ENCODE peak calls at places on chromosomes 13 and 19, in eight cellular contexts. One of them, this sample, is unnamed.

GRCh38 chr19:36528921-36529518 is 949 bp upstream of the ZNF260 start:
- DNase-seq in mucosa of gallbladder: no peak
- DNase-seq in hippocampal formation: no peak
- DNase-seq in neuronal stem cell: no peak
- DNase-seq in NCI-H1105: no peak
- DNase-seq in EH: no peak
- DNase-seq in endothelial cell: peak
- DNase-seq in cerebellar nuclear complex: no peak
- DNase-seq in this sample: no peak

GRCh38 chr13:94329754-94330551 is 149.5 kb downstream of the DCT start:
- DNase-seq in mucosa of gallbladder: no peak
- DNase-seq in hippocampal formation: no peak
- DNase-seq in neuronal stem cell: no peak
- DNase-seq in EH: peak
- DNase-seq in NCI-H1105: no peak
- DNase-seq in cerebellar nuclear complex: no peak
- DNase-seq in endothelial cell: no peak
- DNase-seq in this sample: peak

GRCh38 chr19:43311706-43312105 is 41.8 kb upstream of the CD177 start:
- DNase-seq in hippocampal formation: no peak
- DNase-seq in neuronal stem cell: no peak
- DNase-seq in mucosa of gallbladder: no peak
- DNase-seq in EH: peak
- DNase-seq in NCI-H1105: no peak
- DNase-seq in cerebellar nuclear complex: no peak
- DNase-seq in endothelial cell: no peak
- DNase-seq in this sample: no peak

GRCh38 chr19:16627194-16627927 is 643 bp downstream of the MED26 start:
- DNase-seq in EH: peak
- DNase-seq in hippocampal formation: no peak
- DNase-seq in neuronal stem cell: peak
- DNase-seq in cerebellar nuclear complex: no peak
- DNase-seq in mucosa of gallbladder: no peak
- DNase-seq in endothelial cell: peak
- DNase-seq in NCI-H1105: no peak
- DNase-seq in this sample: no peak

GRCh38 chr19:1363599-1363998 is 20.1 kb upstream of the NDUFS7 start:
- DNase-seq in hippocampal formation: no peak
- DNase-seq in NCI-H1105: no peak
- DNase-seq in cerebellar nuclear complex: no peak
- DNase-seq in EH: no peak
- DNase-seq in neuronal stem cell: no peak
- DNase-seq in endothelial cell: no peak
- DNase-seq in mucosa of gallbladder: no peak
- DNase-seq in this sample: no peak

GRCh38 chr13:42709276-42709675 is 72.1 kb upstream of the FAM216B start:
- DNase-seq in cerebellar nuclear complex: no peak
- DNase-seq in mucosa of gallbladder: no peak
- DNase-seq in hippocampal formation: no peak
- DNase-seq in NCI-H1105: no peak
- DNase-seq in endothelial cell: no peak
- DNase-seq in EH: no peak
- DNase-seq in neuronal stem cell: no peak
- DNase-seq in this sample: no peak

GRCh38 chr13:78060966-78061365 is 142.3 kb upstream of the EDNRB start:
- DNase-seq in NCI-H1105: no peak
- DNase-seq in endothelial cell: no peak
- DNase-seq in EH: no peak
- DNase-seq in cerebellar nuclear complex: no peak
- DNase-seq in neuronal stem cell: no peak
- DNase-seq in hippocampal formation: no peak
- DNase-seq in mucosa of gallbladder: no peak
- DNase-seq in this sample: no peak

GRCh38 chr13:113729329-113730019 is 29.6 kb upstream of the TMEM255B start:
- DNase-seq in endothelial cell: no peak
- DNase-seq in NCI-H1105: no peak
- DNase-seq in mucosa of gallbladder: no peak
- DNase-seq in cerebellar nuclear complex: no peak
- DNase-seq in hippocampal formation: no peak
- DNase-seq in EH: peak
- DNase-seq in neuronal stem cell: no peak
- DNase-seq in this sample: no peak

GRCh38 chr19:18666784-18667183 is 16.7 kb upstream of the CRTC1 start:
- DNase-seq in NCI-H1105: no peak
- DNase-seq in mucosa of gallbladder: no peak
- DNase-seq in endothelial cell: no peak
- DNase-seq in hippocampal formation: no peak
- DNase-seq in EH: no peak
- DNase-seq in cerebellar nuclear complex: no peak
- DNase-seq in neuronal stem cell: no peak
- DNase-seq in this sample: no peak

GRCh38 chr19:1848399-1849131 is at the start of gene REXO1:
- DNase-seq in mucosa of gallbladder: peak
- DNase-seq in cerebellar nuclear complex: peak
- DNase-seq in neuronal stem cell: peak
- DNase-seq in hippocampal formation: peak
- DNase-seq in endothelial cell: peak
- DNase-seq in NCI-H1105: peak
- DNase-seq in EH: peak
- DNase-seq in this sample: peak

GRCh38 chr19:1647664-1648155 is 4.7 kb downstream of the TCF3 start:
- DNase-seq in EH: no peak
- DNase-seq in neuronal stem cell: no peak
- DNase-seq in cerebellar nuclear complex: no peak
- DNase-seq in mucosa of gallbladder: no peak
- DNase-seq in endothelial cell: no peak
- DNase-seq in hippocampal formation: no peak
- DNase-seq in NCI-H1105: no peak
- DNase-seq in this sample: no peak

GRCh38 chr13:29511980-29512379 is 83.5 kb downstream of the SLC7A1 start:
- DNase-seq in mucosa of gallbladder: no peak
- DNase-seq in NCI-H1105: no peak
- DNase-seq in neuronal stem cell: no peak
- DNase-seq in EH: no peak
- DNase-seq in hippocampal formation: no peak
- DNase-seq in endothelial cell: no peak
- DNase-seq in cerebellar nuclear complex: no peak
- DNase-seq in this sample: no peak

GRCh38 chr19:43774103-43774939 is 6.5 kb downstream of the KCNN4 start:
- DNase-seq in EH: peak
- DNase-seq in mucosa of gallbladder: peak
- DNase-seq in NCI-H1105: no peak
- DNase-seq in cerebellar nuclear complex: no peak
- DNase-seq in hippocampal formation: peak
- DNase-seq in neuronal stem cell: peak
- DNase-seq in endothelial cell: peak
- DNase-seq in this sample: no peak

GRCh38 chr19:21626924-21627697 is 121.7 kb downstream of the ZNF429 start:
- DNase-seq in EH: no peak
- DNase-seq in hippocampal formation: no peak
- DNase-seq in mucosa of gallbladder: no peak
- DNase-seq in endothelial cell: no peak
- DNase-seq in neuronal stem cell: no peak
- DNase-seq in cerebellar nuclear complex: no peak
- DNase-seq in NCI-H1105: no peak
- DNase-seq in this sample: no peak

GRCh38 chr19:4304509-4305252 is at the start of gene FSD1:
- DNase-seq in NCI-H1105: peak
- DNase-seq in EH: peak
- DNase-seq in neuronal stem cell: peak
- DNase-seq in endothelial cell: peak
- DNase-seq in cerebellar nuclear complex: no peak
- DNase-seq in hippocampal formation: no peak
- DNase-seq in mucosa of gallbladder: no peak
- DNase-seq in this sample: peak

GRCh38 chr13:82116422-82116989 is 1765.8 kb downstream of the SLITRK1 start:
- DNase-seq in EH: no peak
- DNase-seq in hippocampal formation: no peak
- DNase-seq in cerebellar nuclear complex: no peak
- DNase-seq in NCI-H1105: no peak
- DNase-seq in neuronal stem cell: no peak
- DNase-seq in endothelial cell: no peak
- DNase-seq in mucosa of gallbladder: no peak
- DNase-seq in this sample: no peak

GRCh38 chr13:69857188-69857821 is 250.3 kb upstream of the ATXN8OS start:
- DNase-seq in mucosa of gallbladder: no peak
- DNase-seq in cerebellar nuclear complex: no peak
- DNase-seq in endothelial cell: no peak
- DNase-seq in hippocampal formation: peak
- DNase-seq in EH: peak
- DNase-seq in NCI-H1105: peak
- DNase-seq in neuronal stem cell: peak
- DNase-seq in this sample: peak

GRCh38 chr19:34431681-34432402 is 3.7 kb downstream of the UBA2 start:
- DNase-seq in neuronal stem cell: no peak
- DNase-seq in hippocampal formation: no peak
- DNase-seq in mucosa of gallbladder: no peak
- DNase-seq in cerebellar nuclear complex: no peak
- DNase-seq in EH: peak
- DNase-seq in endothelial cell: no peak
- DNase-seq in NCI-H1105: no peak
- DNase-seq in this sample: no peak

GRCh38 chr19:9309974-9310446 is 372 bp upstream of the ZNF699 start:
- DNase-seq in neuronal stem cell: no peak
- DNase-seq in EH: peak
- DNase-seq in cerebellar nuclear complex: peak
- DNase-seq in endothelial cell: no peak
- DNase-seq in mucosa of gallbladder: peak
- DNase-seq in hippocampal formation: peak
- DNase-seq in NCI-H1105: peak
- DNase-seq in this sample: peak

GRCh38 chr19:16325671-16326400 is 1.2 kb downstream of the KLF2 start:
- DNase-seq in cerebellar nuclear complex: no peak
- DNase-seq in neuronal stem cell: peak
- DNase-seq in hippocampal formation: no peak
- DNase-seq in EH: peak
- DNase-seq in mucosa of gallbladder: no peak
- DNase-seq in NCI-H1105: peak
- DNase-seq in endothelial cell: no peak
- DNase-seq in this sample: no peak

GRCh38 chr13:31209172-31209818 is 9.5 kb downstream of the B3GLCT start:
- DNase-seq in NCI-H1105: peak
- DNase-seq in cerebellar nuclear complex: no peak
- DNase-seq in mucosa of gallbladder: no peak
- DNase-seq in EH: peak
- DNase-seq in endothelial cell: no peak
- DNase-seq in neuronal stem cell: no peak
- DNase-seq in hippocampal formation: peak
- DNase-seq in this sample: no peak

GRCh38 chr13:18936104-18936503 is 245.5 kb downstream of the TUBA3C start:
- DNase-seq in cerebellar nuclear complex: no peak
- DNase-seq in NCI-H1105: no peak
- DNase-seq in neuronal stem cell: no peak
- DNase-seq in EH: no peak
- DNase-seq in mucosa of gallbladder: no peak
- DNase-seq in endothelial cell: no peak
- DNase-seq in hippocampal formation: no peak
- DNase-seq in this sample: no peak

GRCh38 chr19:4088065-4088679 is 21.5 kb upstream of the ZBTB7A start:
- DNase-seq in cerebellar nuclear complex: no peak
- DNase-seq in hippocampal formation: no peak
- DNase-seq in mucosa of gallbladder: no peak
- DNase-seq in EH: no peak
- DNase-seq in endothelial cell: no peak
- DNase-seq in NCI-H1105: no peak
- DNase-seq in neuronal stem cell: no peak
- DNase-seq in this sample: no peak

GRCh38 chr19:19447536-19448237 is 42.2 kb downstream of the GATAD2A start:
- DNase-seq in EH: no peak
- DNase-seq in cerebellar nuclear complex: peak
- DNase-seq in hippocampal formation: no peak
- DNase-seq in neuronal stem cell: no peak
- DNase-seq in NCI-H1105: no peak
- DNase-seq in endothelial cell: no peak
- DNase-seq in mucosa of gallbladder: no peak
- DNase-seq in this sample: no peak

GRCh38 chr13:39876258-39876657 is 220.8 kb downstream of the COG6 start:
- DNase-seq in neuronal stem cell: no peak
- DNase-seq in endothelial cell: no peak
- DNase-seq in NCI-H1105: no peak
- DNase-seq in hippocampal formation: no peak
- DNase-seq in EH: peak
- DNase-seq in mucosa of gallbladder: no peak
- DNase-seq in cerebellar nuclear complex: no peak
- DNase-seq in this sample: peak